ENCODE peak calls at places on chromosome 14, in nine cellular contexts. E is neural progenitor cell; S is right cardiac atrium; T is Panc1; B is uterus; M is pancreas; D is suprapubic skin; U is CD4-positive, CD25-positive, alpha-beta regulatory T cell; J is cardiac muscle cell. K is an unnamed sample. For H3K4me1, the result is how much of the 10 kb centered on the place peaks cover.

GRCh38 chr14:73058923-73059311 is 583 bp downstream of the RBM25 start:
- DNase-seq in B (no peak), M (no peak), T (no peak), J (peak), U (no peak), S (no peak), E (peak), D (peak), K (peak)

GRCh38 chr14:89185919-89186849 is 230.8 kb downstream of the FOXN3 start:
- DNase-seq in E (peak), J (peak), D (no peak), T (no peak), M (no peak), S (no peak), U (no peak), B (peak), K (peak)

GRCh38 chr14:61337893-61338292 is 16.5 kb downstream of the PRKCH start:
- DNase-seq in E (no peak), B (no peak), J (no peak), T (no peak), U (peak), D (no peak), M (no peak), S (no peak), K (no peak)

GRCh38 chr14:55689971-55690871 is 110.2 kb downstream of the KTN1 start:
- DNase-seq in D (no peak), E (peak), B (no peak), J (no peak), S (no peak), T (peak), M (no peak), U (no peak), K (no peak)

GRCh38 chr14:69055125-69055524 is 76.0 kb upstream of the ACTN1 start:
- DNase-seq in J (no peak), T (no peak), M (no peak), B (no peak), U (no peak), D (no peak), E (no peak), S (peak), K (no peak)

GRCh38 chr14:54503476-54503875 is 6.2 kb upstream of the CGRRF1 start:
- DNase-seq in J (peak), E (no peak), U (no peak), T (no peak), B (no peak), S (no peak), D (no peak), M (no peak), K (no peak)

GRCh38 chr14:68683326-68683725 is 109.5 kb downstream of the ZFP36L1 start:
- DNase-seq in S (no peak), D (no peak), M (no peak), E (no peak), T (no peak), U (no peak), J (no peak), B (no peak), K (no peak)

GRCh38 chr14:49702725-49703124 is 9.8 kb downstream of the KLHDC1 start:
- DNase-seq in D (no peak), U (no peak), T (no peak), J (no peak), E (no peak), S (no peak), B (no peak), M (no peak), K (no peak)

GRCh38 chr14:66514206-66514605 is 6.3 kb downstream of the GPHN start:
- DNase-seq in S (no peak), T (no peak), M (no peak), E (no peak), U (no peak), J (no peak), D (no peak), B (no peak), K (no peak)

GRCh38 chr14:103512701-103513611 is 9.7 kb downstream of the CKB start:
- DNase-seq in S (no peak), M (peak), D (peak), J (no peak), U (no peak), T (no peak), B (peak), E (no peak), K (peak)

GRCh38 chr14:92677087-92677668 is 71.2 kb downstream of the LGMN start:
- DNase-seq in T (no peak), S (peak), M (no peak), U (no peak), B (no peak), D (no peak), J (no peak), E (no peak), K (no peak)

GRCh38 chr14:36901846-36902245 is 240.2 kb downstream of the PAX9 start:
- DNase-seq in U (no peak), S (no peak), M (no peak), T (no peak), D (no peak), B (no peak), E (no peak), J (no peak), K (no peak)

GRCh38 chr14:105549481-105549880 is 23.1 kb downstream of the TMEM121 start:
- DNase-seq in M (no peak), E (no peak), T (no peak), U (no peak), D (no peak), B (no peak), S (no peak), J (no peak), K (no peak)

GRCh38 chr14:91315844-91316267 is 71.4 kb upstream of the GPR68 start:
- DNase-seq in S (no peak), T (no peak), D (no peak), E (no peak), J (no peak), B (no peak), U (peak), M (no peak), K (no peak)

GRCh38 chr14:106417224-106418049 is 891.1 kb downstream of the TMEM121 start:
- DNase-seq in J (no peak), B (peak), U (peak), E (peak), S (peak), M (peak), T (peak), D (no peak), K (peak)

GRCh38 chr14:90815567-90815816 is 738 bp downstream of the TTC7B start:
- DNase-seq in M (no peak), E (no peak), J (no peak), D (no peak), T (no peak), U (no peak), S (no peak), B (no peak), K (no peak)

GRCh38 chr14:104442107-104442551 is 137.4 kb upstream of the C14orf180 start:
- DNase-seq in U (no peak), T (no peak), M (no peak), D (peak), J (no peak), S (peak), B (no peak), E (no peak), K (peak)

GRCh38 chr14:57999471-57999870 is 133.6 kb upstream of the SLC35F4 start:
- DNase-seq in J (no peak), D (no peak), E (no peak), T (no peak), M (no peak), U (no peak), B (no peak), S (no peak), K (no peak)

GRCh38 chr14:44897844-44898151 is 63.9 kb downstream of the KLHL28 start:
- DNase-seq in D (no peak), J (no peak), S (no peak), T (no peak), M (no peak), E (no peak), B (no peak), U (no peak), K (no peak)

GRCh38 chr14:44112774-44113460 is 394.2 kb downstream of the FSCB start:
- DNase-seq in J (no peak), T (no peak), E (no peak), U (no peak), S (no peak), B (no peak), M (no peak), D (no peak), K (no peak)

GRCh38 chr14:58752782-58753181 is 115.0 kb downstream of the DACT1 start:
- DNase-seq in D (peak), B (peak), U (no peak), E (no peak), J (no peak), S (peak), M (peak), T (no peak), K (no peak)

GRCh38 chr14:104972301-104973211 is 5.6 kb downstream of the AHNAK2 start:
- DNase-seq in T (no peak), E (no peak), M (peak), D (peak), J (no peak), S (peak), U (no peak), B (peak), K (peak)

GRCh38 chr14:69716483-69717187 is 50.3 kb upstream of the SRSF5 start:
- DNase-seq in M (no peak), E (no peak), S (no peak), D (no peak), B (no peak), T (no peak), J (no peak), U (no peak), K (no peak)

GRCh38 chr14:72476657-72477499 is 417.0 kb downstream of the DPF3 start:
- DNase-seq in U (peak), T (no peak), E (no peak), S (peak), M (no peak), B (no peak), J (no peak), D (no peak), K (peak)

GRCh38 chr14:99273724-99274345 is 1.8 kb upstream of the BCL11B start:
- DNase-seq in T (no peak), B (no peak), D (peak), U (no peak), S (no peak), J (no peak), M (no peak), E (no peak), K (peak)

GRCh38 chr14:56310643-56311042 is 192.4 kb downstream of the PELI2 start:
- DNase-seq in U (no peak), B (no peak), E (no peak), J (peak), D (no peak), T (no peak), M (no peak), S (no peak), K (no peak)

GRCh38 chr14:62692490-62693106 is 352.7 kb downstream of the KCNH5 start:
- DNase-seq in S (no peak), D (no peak), U (no peak), M (no peak), B (no peak), T (no peak), E (no peak), J (no peak), K (no peak)

GRCh38 chr14:62687818-62688217 is 357.4 kb downstream of the KCNH5 start:
- DNase-seq in D (no peak), M (no peak), E (no peak), T (no peak), B (no peak), U (no peak), S (no peak), J (no peak), K (no peak)

GRCh38 chr14:62691613-62692489 is 353.4 kb downstream of the KCNH5 start:
- DNase-seq in B (peak), T (peak), S (no peak), M (peak), E (no peak), U (no peak), D (no peak), J (peak), K (no peak)

GRCh38 chr14:62694075-62694474 is 351.2 kb downstream of the KCNH5 start:
- DNase-seq in B (no peak), J (no peak), M (no peak), D (no peak), U (no peak), S (no peak), T (no peak), E (no peak), K (no peak)

DNA sequence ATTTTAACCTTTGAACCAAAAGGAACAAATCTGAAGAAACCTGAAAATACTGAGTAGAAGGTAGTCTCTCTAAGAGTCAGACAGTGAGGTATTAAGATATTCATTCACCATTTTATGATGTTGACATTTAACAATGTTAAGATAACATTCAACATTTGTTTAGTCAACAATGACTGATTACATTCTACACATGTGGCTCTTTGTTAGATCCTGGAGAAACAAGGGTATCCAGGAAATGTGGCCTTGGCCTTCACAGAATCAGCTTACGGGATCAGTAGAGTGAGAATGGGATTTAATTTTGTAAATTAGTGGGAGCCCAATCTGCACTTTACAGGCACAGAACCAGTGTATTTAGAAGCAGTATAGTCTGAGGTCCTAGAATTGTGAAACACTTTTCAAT is 355.5 kb downstream of the KCNH5 start:
- DNase-seq in D (no peak), M (no peak), T (no peak), J (no peak), U (no peak), S (no peak), E (no peak), B (no peak), K (no peak)
- H3K4me1 ChIP-seq in D (under half), M (under half), T (under half), J (under half), U (under half), S (under half), E (under half), B (under half), K (under half)

GRCh38 chr14:95313246-95313645 is 6.5 kb downstream of the CLMN start:
- DNase-seq in E (no peak), D (no peak), T (no peak), J (no peak), U (no peak), M (no peak), B (no peak), S (no peak), K (no peak)
- H3K4me1 ChIP-seq in E (under half), D (under half), T (under half), J (under half), U (under half), M (under half), B (under half), S (under half), K (under half)

GRCh38 chr14:76958020-76958965 is 70.2 kb downstream of the IRF2BPL start:
- DNase-seq in B (no peak), E (no peak), M (no peak), J (no peak), D (no peak), T (no peak), S (no peak), U (no peak), K (no peak)
- H3K4me1 ChIP-seq in B (under half), E (under half), M (under half), J (half or more), D (half or more), T (half or more), S (under half), U (half or more), K (under half)

GRCh38 chr14:65238456-65238855 is 136.1 kb upstream of the MAX start:
- DNase-seq in D (no peak), J (no peak), T (no peak), B (no peak), U (no peak), S (no peak), E (no peak), M (no peak), K (no peak)
- H3K4me1 ChIP-seq in D (under half), J (under half), T (under half), B (under half), U (under half), S (under half), E (under half), M (under half), K (under half)